ENCODE peak calls at places on chromosomes 7 and 10, in six cellular contexts. Y, K, T, X, Q and M are unnamed samples.

GRCh38 chr7:50068850-50069551 is 24.0 kb downstream of the ZPBP start:
- DNase-seq in X (no peak), Y (no peak), T (peak; percentile 20), Q (peak; percentile 66), K (peak; percentile 48), M (no peak)

GRCh38 chr10:59234194-59234593 is 57.8 kb downstream of the PHYHIPL start:
- DNase-seq in K (no peak), Q (no peak), X (no peak), Y (no peak), T (no peak), M (no peak)

GRCh38 chr10:74585231-74586087 is 240.9 kb upstream of the KAT6B start:
- DNase-seq in K (peak; percentile 62), X (no peak), Q (no peak), T (no peak), Y (no peak), M (no peak)

GRCh38 chr7:123538189-123538714 is 3.9 kb upstream of the IQUB start:
- DNase-seq in Y (no peak), X (no peak), Q (no peak), T (no peak), K (no peak), M (no peak)

GRCh38 chr10:110358869-110359629 is 54.3 kb upstream of the SMNDC1 start:
- DNase-seq in Y (no peak), T (no peak), K (peak; percentile 51), X (no peak), Q (peak; percentile 61), M (no peak)

GRCh38 chr7:5625938-5626337 is 155.5 kb downstream of the RNF216 start:
- DNase-seq in T (no peak), Q (no peak), X (no peak), Y (no peak), K (no peak), M (no peak)

GRCh38 chr7:102836206-102836938 is 76.4 kb upstream of the LRRC17 start:
- DNase-seq in T (no peak), Y (no peak), X (no peak), K (no peak), Q (no peak), M (no peak)

GRCh38 chr10:31142026-31142425 is 110.4 kb upstream of the ZNF438 start:
- DNase-seq in Q (no peak), Y (no peak), X (no peak), T (no peak), K (no peak), M (no peak)

GRCh38 chr10:118500477-118501104 is 94.9 kb downstream of the PRLHR start:
- DNase-seq in X (no peak), Y (no peak), Q (no peak), T (no peak), K (no peak), M (no peak)

GRCh38 chr10:69641261-69641980 is 11.4 kb downstream of the FAM241B start:
- DNase-seq in Q (no peak), X (no peak), K (no peak), Y (no peak), T (no peak), M (no peak)

GRCh38 chr7:128836729-128837348 is 6.6 kb downstream of the FLNC start:
- DNase-seq in K (no peak), T (no peak), Y (no peak), Q (no peak), X (peak; percentile 16), M (no peak)

GRCh38 chr10:112375721-112376577 is 2.0 kb downstream of the ACSL5 start:
- DNase-seq in T (peak; percentile 27), Y (no peak), K (peak; percentile 78), Q (no peak), X (peak; percentile 72), M (peak; percentile 19)

GRCh38 chr7:70736715-70737460 is 395.1 kb upstream of the GALNT17 start:
- DNase-seq in K (no peak), X (no peak), Q (no peak), T (no peak), Y (no peak), M (no peak)

GRCh38 chr7:66070222-66070621 is 5.4 kb upstream of the ASL start:
- DNase-seq in T (no peak), K (no peak), X (no peak), Q (no peak), Y (no peak), M (no peak)

GRCh38 chr10:125866421-125867029 is 14.6 kb downstream of the DHX32 start:
- DNase-seq in X (no peak), Y (no peak), K (no peak), Q (no peak), T (no peak), M (no peak)

GRCh38 chr10:13930123-13930522 is 343.4 kb downstream of the PRPF18 start:
- DNase-seq in X (no peak), T (no peak), Y (no peak), Q (no peak), K (no peak), M (no peak)

GRCh38 chr7:5702876-5703571 is 78.4 kb downstream of the RNF216 start:
- DNase-seq in T (no peak), Q (no peak), Y (no peak), K (no peak), X (no peak), M (no peak)

GRCh38 chr7:149505551-149505950 is 7.9 kb upstream of the ZNF746 start:
- DNase-seq in T (no peak), Q (no peak), X (no peak), K (no peak), Y (no peak), M (no peak)

GRCh38 chr7:42843209-42843800 is 68.6 kb downstream of the C7orf25 start:
- DNase-seq in X (peak; percentile 53), K (peak; percentile 48), T (no peak), Q (peak; percentile 75), Y (no peak), M (no peak)

GRCh38 chr7:36880108-36880507 is 155.8 kb upstream of the AOAH start:
- DNase-seq in Q (no peak), K (no peak), X (no peak), Y (no peak), T (no peak), M (no peak)

GRCh38 chr7:129947701-129948100 is 5.1 kb downstream of the UBE2H start:
- DNase-seq in Y (no peak), X (no peak), T (no peak), K (peak; percentile 42), Q (no peak), M (no peak)

GRCh38 chr7:2016761-2017482 is 215.8 kb downstream of the MAD1L1 start:
- DNase-seq in Y (no peak), K (no peak), X (no peak), T (no peak), Q (no peak), M (no peak)

GRCh38 chr10:31075434-31075833 is 43.8 kb upstream of the ZNF438 start:
- DNase-seq in T (no peak), Q (no peak), Y (no peak), K (no peak), X (no peak), M (no peak)

GRCh38 chr7:150978136-150978789 is at the start of gene KCNH2:
- DNase-seq in Q (peak; percentile 88), X (peak; percentile 70), Y (no peak), T (no peak), K (no peak), M (peak; percentile 40)

GRCh38 chr7:131934452-131934851 is 378.0 kb upstream of the PODXL start:
- DNase-seq in Q (no peak), X (no peak), K (no peak), T (no peak), Y (no peak), M (no peak)

GRCh38 chr10:97733256-97733655 is 3.7 kb upstream of the ZFYVE27 start:
- DNase-seq in T (no peak), Q (no peak), Y (no peak), K (no peak), X (no peak), M (no peak)

GRCh38 chr7:35818513-35818912 is 17.7 kb downstream of the SEPTIN7 start:
- DNase-seq in X (no peak), Y (no peak), T (no peak), K (no peak), Q (no peak), M (no peak)
- H3K9me3 ChIP-seq in X (no peaks in the 10 kb centered on the region), Y (no peaks in the 10 kb centered on the region), T (peaks cover 12% of the 10 kb centered on the region), K (no peaks in the 10 kb centered on the region), Q (no peaks in the 10 kb centered on the region), M (peaks cover 2% of the 10 kb centered on the region)

DNA sequence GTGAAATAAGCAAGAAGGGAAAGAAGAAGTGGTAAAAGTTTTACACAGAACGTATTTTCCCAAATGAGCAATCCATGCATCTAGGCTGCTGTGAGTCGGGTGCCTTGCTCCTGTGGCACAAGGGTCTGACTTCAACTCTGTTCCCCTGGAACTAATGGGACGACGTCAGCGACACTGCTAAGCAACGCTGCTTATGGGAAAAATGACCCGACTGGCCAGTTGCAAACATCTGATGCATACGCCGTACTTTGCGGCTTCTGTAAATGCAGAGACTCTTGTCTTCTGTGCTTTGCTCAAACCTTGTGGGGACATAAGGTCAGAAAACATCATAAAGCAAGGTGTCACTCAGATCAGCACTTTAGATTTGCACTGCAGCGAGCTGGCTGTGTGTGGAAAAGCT is 66.2 kb downstream of the MPP7 start:
- DNase-seq in T (no peak), Q (no peak), Y (no peak), K (no peak), X (no peak), M (no peak)
- H3K9me3 ChIP-seq in T (no peaks in the 10 kb centered on the region), Q (no peaks in the 10 kb centered on the region), Y (no peaks in the 10 kb centered on the region), K (no peaks in the 10 kb centered on the region), X (no peaks in the 10 kb centered on the region), M (no peaks in the 10 kb centered on the region)

DNA sequence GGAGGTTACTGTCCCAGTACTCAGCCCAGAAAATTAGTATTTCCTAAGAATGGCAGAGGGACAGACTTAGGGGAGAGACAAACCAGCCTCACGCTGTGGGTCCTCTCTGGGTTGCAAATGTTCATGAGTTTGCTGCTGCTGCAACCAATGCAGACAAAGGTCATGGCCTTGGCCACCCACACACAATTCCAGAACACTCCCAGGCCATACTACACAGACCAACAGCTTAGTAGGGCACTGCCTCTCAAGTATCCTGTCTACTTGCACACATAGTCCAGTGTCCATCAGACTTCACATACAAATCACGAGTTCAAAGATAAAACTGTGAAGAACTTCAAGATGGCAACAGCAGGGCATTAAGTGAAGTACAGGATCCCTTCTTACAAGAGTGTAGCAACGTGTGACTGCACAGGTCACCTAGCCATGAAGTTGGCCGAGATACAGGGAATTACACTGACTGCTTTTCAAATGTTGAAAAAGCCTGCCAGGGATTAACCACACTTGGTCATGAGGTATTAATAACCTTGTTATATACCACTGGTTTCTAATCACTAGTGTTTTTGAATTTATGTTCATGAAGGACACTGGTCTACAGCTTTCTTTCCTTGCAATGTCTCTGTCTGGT is 40.0 kb downstream of the ZNF33B start:
- DNase-seq in Y (no peak), X (no peak), Q (no peak), T (no peak), K (no peak), M (no peak)
- H3K9me3 ChIP-seq in Y (peaks cover 21% of the 10 kb centered on the region), X (peaks cover 11% of the 10 kb centered on the region), Q (peaks cover 29% of the 10 kb centered on the region), T (peaks cover 50% of the 10 kb centered on the region), K (no peaks in the 10 kb centered on the region), M (peaks cover 21% of the 10 kb centered on the region)

GRCh38 chr7:157601530-157601929 is 264.7 kb downstream of the DNAJB6 start:
- DNase-seq in K (no peak), T (no peak), X (no peak), Q (no peak), Y (no peak), M (no peak)
- H3K9me3 ChIP-seq in K (no peaks in the 10 kb centered on the region), T (no peaks in the 10 kb centered on the region), X (no peaks in the 10 kb centered on the region), Q (no peaks in the 10 kb centered on the region), Y (no peaks in the 10 kb centered on the region), M (no peaks in the 10 kb centered on the region)

GRCh38 chr7:156378806-156379205 is 261.8 kb upstream of the RNF32 start:
- DNase-seq in Q (no peak), X (no peak), T (no peak), Y (no peak), K (no peak), M (no peak)
- H3K9me3 ChIP-seq in Q (no peaks in the 10 kb centered on the region), X (no peaks in the 10 kb centered on the region), T (no peaks in the 10 kb centered on the region), Y (no peaks in the 10 kb centered on the region), K (no peaks in the 10 kb centered on the region), M (no peaks in the 10 kb centered on the region)

GRCh38 chr7:56250135-56250534 is 133.9 kb upstream of the NUPR2 start:
- DNase-seq in K (peak; percentile 4), Q (no peak), X (no peak), Y (no peak), T (no peak), M (no peak)
- H3K9me3 ChIP-seq in K (no peaks in the 10 kb centered on the region), Q (peaks cover 96% of the 10 kb centered on the region), X (peaks cover 4% of the 10 kb centered on the region), Y (no peaks in the 10 kb centered on the region), T (no peaks in the 10 kb centered on the region), M (no peaks in the 10 kb centered on the region)